ENCODE peak calls at places on chromosomes 2 and 18, in five cellular contexts. One of them, this sample, is unnamed.
A peak's percentile ranks its signal among the peaks of the same experiment; 100 is the strongest.

GRCh38 chr2:206250041-206250897 is 24.2 kb upstream of the ZDBF2 start:
- DNase-seq in right lobe of liver: no peak
- DNase-seq in K562: no peak
- DNase-seq in HepG2: no peak
- DNase-seq in tibial nerve: no peak
- DNase-seq in this sample: peak; percentile 34

GRCh38 chr2:13109516-13109915 is 392.8 kb downstream of the TRIB2 start:
- DNase-seq in right lobe of liver: no peak
- DNase-seq in K562: no peak
- DNase-seq in HepG2: no peak
- DNase-seq in tibial nerve: no peak
- DNase-seq in this sample: no peak

GRCh38 chr2:24831736-24832421 is 38.7 kb downstream of the CENPO start:
- DNase-seq in right lobe of liver: no peak
- DNase-seq in HepG2: no peak
- DNase-seq in K562: no peak
- DNase-seq in tibial nerve: no peak
- DNase-seq in this sample: peak; percentile 74

GRCh38 chr18:43277164-43277600 is at the start of gene SYT4:
- DNase-seq in HepG2: peak; percentile 8
- DNase-seq in tibial nerve: peak; percentile 24
- DNase-seq in K562: no peak
- DNase-seq in right lobe of liver: peak; percentile 59
- DNase-seq in this sample: peak; percentile 62

GRCh38 chr2:113240915-113241911 is 37.5 kb downstream of the PAX8 start:
- DNase-seq in HepG2: peak; percentile 90
- DNase-seq in right lobe of liver: no peak
- DNase-seq in tibial nerve: peak; percentile 77
- DNase-seq in K562: peak; percentile 43
- DNase-seq in this sample: peak; percentile 31

GRCh38 chr2:43458002-43458628 is 137.7 kb downstream of the THADA start:
- DNase-seq in tibial nerve: no peak
- DNase-seq in K562: no peak
- DNase-seq in HepG2: no peak
- DNase-seq in right lobe of liver: no peak
- DNase-seq in this sample: no peak

GRCh38 chr2:98835831-98836385 is 100.1 kb downstream of the CRACDL start:
- DNase-seq in right lobe of liver: no peak
- DNase-seq in K562: no peak
- DNase-seq in HepG2: no peak
- DNase-seq in tibial nerve: no peak
- DNase-seq in this sample: no peak

GRCh38 chr2:50077190-50077589 is 922.9 kb upstream of the FSHR start:
- DNase-seq in tibial nerve: no peak
- DNase-seq in HepG2: no peak
- DNase-seq in K562: no peak
- DNase-seq in right lobe of liver: no peak
- DNase-seq in this sample: no peak

GRCh38 chr18:8998481-8999217 is 103.8 kb upstream of the NDUFV2 start:
- DNase-seq in right lobe of liver: no peak
- DNase-seq in HepG2: no peak
- DNase-seq in tibial nerve: no peak
- DNase-seq in K562: peak; percentile 39
- DNase-seq in this sample: no peak

GRCh38 chr2:231503777-231504176 is 26.5 kb downstream of the NMUR1 start:
- DNase-seq in tibial nerve: no peak
- DNase-seq in K562: no peak
- DNase-seq in HepG2: no peak
- DNase-seq in right lobe of liver: no peak
- DNase-seq in this sample: no peak

GRCh38 chr2:168053676-168054075 is 193.7 kb downstream of the STK39 start:
- DNase-seq in tibial nerve: no peak
- DNase-seq in K562: no peak
- DNase-seq in right lobe of liver: no peak
- DNase-seq in HepG2: no peak
- DNase-seq in this sample: no peak

GRCh38 chr2:60907329-60907728 is 26.0 kb downstream of the REL start:
- DNase-seq in HepG2: no peak
- DNase-seq in right lobe of liver: no peak
- DNase-seq in K562: no peak
- DNase-seq in tibial nerve: no peak
- DNase-seq in this sample: no peak
- H3K4me1 ChIP-seq in HepG2: no peaks in the 10 kb centered on the region
- H3K4me1 ChIP-seq in right lobe of liver: no peaks in the 10 kb centered on the region
- H3K4me1 ChIP-seq in K562: no peaks in the 10 kb centered on the region
- H3K4me1 ChIP-seq in tibial nerve: no peaks in the 10 kb centered on the region
- H3K4me1 ChIP-seq in this sample: no peaks in the 10 kb centered on the region

GRCh38 chr2:26273501-26273900 is 28.8 kb downstream of the HADHB start:
- DNase-seq in tibial nerve: no peak
- DNase-seq in right lobe of liver: no peak
- DNase-seq in K562: no peak
- DNase-seq in HepG2: peak; percentile 16
- DNase-seq in this sample: no peak
- H3K4me3 ChIP-seq in tibial nerve: no peak overlapping the region
- H3K4me3 ChIP-seq in right lobe of liver: no peak overlapping the region
- H3K4me3 ChIP-seq in K562: no peak overlapping the region
- H3K4me3 ChIP-seq in HepG2: no peak overlapping the region
- H3K4me3 ChIP-seq in this sample: no peak overlapping the region

GRCh38 chr2:62568074-62568473 is 62.1 kb upstream of the TMEM17 start:
- DNase-seq in HepG2: no peak
- DNase-seq in tibial nerve: no peak
- DNase-seq in K562: no peak
- DNase-seq in right lobe of liver: no peak
- DNase-seq in this sample: no peak
- H3K27ac ChIP-seq in HepG2: peak overlapping the region; percentile 97
- H3K27ac ChIP-seq in tibial nerve: peak overlapping the region; percentile 19
- H3K27ac ChIP-seq in K562: no peak overlapping the region
- H3K27ac ChIP-seq in right lobe of liver: peak overlapping the region; percentile 49
- H3K27ac ChIP-seq in this sample: peak overlapping the region; percentile 88

GRCh38 chr18:3604626-3605408 is 154.8 kb downstream of the TGIF1 start:
- DNase-seq in tibial nerve: no peak
- DNase-seq in HepG2: peak; percentile 93
- DNase-seq in right lobe of liver: no peak
- DNase-seq in K562: peak; percentile 38
- DNase-seq in this sample: peak; percentile 44
- H3K4me1 ChIP-seq in tibial nerve: peaks cover 43% of the 10 kb centered on the region
- H3K4me1 ChIP-seq in HepG2: peaks cover 74% of the 10 kb centered on the region
- H3K4me1 ChIP-seq in right lobe of liver: peaks cover 25% of the 10 kb centered on the region
- H3K4me1 ChIP-seq in K562: peaks cover 50% of the 10 kb centered on the region
- H3K4me1 ChIP-seq in this sample: peaks cover 40% of the 10 kb centered on the region

GRCh38 chr2:85804026-85804425 is 50.2 kb downstream of the ATOH8 start:
- DNase-seq in HepG2: no peak
- DNase-seq in right lobe of liver: peak; percentile 36
- DNase-seq in K562: no peak
- DNase-seq in tibial nerve: no peak
- DNase-seq in this sample: no peak

GRCh38 chr2:85802337-85803103 is 48.7 kb downstream of the ATOH8 start:
- DNase-seq in K562: no peak
- DNase-seq in right lobe of liver: peak; percentile 24
- DNase-seq in HepG2: no peak
- DNase-seq in tibial nerve: no peak
- DNase-seq in this sample: no peak

GRCh38 chr2:85804583-85804982 is 50.8 kb downstream of the ATOH8 start:
- DNase-seq in tibial nerve: no peak
- DNase-seq in right lobe of liver: peak; percentile 35
- DNase-seq in K562: peak; percentile 65
- DNase-seq in HepG2: no peak
- DNase-seq in this sample: no peak

GRCh38 chr2:85807756-85808155 is 54.0 kb downstream of the ATOH8 start:
- DNase-seq in HepG2: no peak
- DNase-seq in tibial nerve: no peak
- DNase-seq in right lobe of liver: peak; percentile 41
- DNase-seq in K562: no peak
- DNase-seq in this sample: no peak

DNA sequence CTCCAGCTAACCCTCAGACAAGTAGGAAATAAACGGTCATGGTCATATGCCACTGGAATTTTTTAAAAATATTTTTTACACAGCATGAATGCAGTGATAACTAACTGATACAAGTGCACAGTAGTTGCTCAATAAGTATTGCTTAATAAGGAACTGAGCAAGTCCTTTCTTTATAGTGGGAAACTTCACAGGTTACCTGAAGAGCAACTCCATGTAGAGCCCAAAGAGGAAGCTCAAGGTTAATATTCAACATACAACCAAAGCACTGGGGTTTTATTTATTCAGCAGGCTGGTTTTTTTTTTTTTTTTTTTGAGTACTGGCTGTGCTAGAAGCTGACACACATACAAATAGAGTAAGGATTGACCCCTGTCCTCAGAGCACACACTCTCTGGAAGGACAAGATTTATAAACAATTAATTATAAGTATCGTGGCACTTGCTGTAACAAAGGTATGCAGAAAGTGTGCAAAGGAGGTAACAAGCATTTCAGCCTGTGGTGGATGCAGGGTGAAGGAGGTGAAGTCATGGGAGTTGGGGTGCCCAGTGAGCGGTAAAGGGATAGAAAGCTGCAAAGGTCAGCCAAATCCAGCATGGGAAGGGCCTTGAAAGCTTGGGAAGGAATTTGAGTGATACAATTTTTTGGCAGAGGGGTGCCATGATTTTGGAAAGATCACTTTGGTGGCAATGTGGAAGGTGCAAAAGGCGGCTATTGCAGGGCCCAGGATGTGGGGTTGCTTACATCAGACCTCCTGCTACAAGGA is 52.7 kb downstream of the ATOH8 start:
- DNase-seq in right lobe of liver: peak; percentile 79
- DNase-seq in K562: no peak
- DNase-seq in tibial nerve: no peak
- DNase-seq in HepG2: peak; percentile 87
- DNase-seq in this sample: no peak
- H3K4me3 ChIP-seq in right lobe of liver: no peak overlapping the region
- H3K4me3 ChIP-seq in K562: no peak overlapping the region
- H3K4me3 ChIP-seq in tibial nerve: no peak overlapping the region
- H3K4me3 ChIP-seq in HepG2: no peak overlapping the region
- H3K4me3 ChIP-seq in this sample: no peak overlapping the region

GRCh38 chr2:215904101-215904500 is 109.2 kb downstream of the MREG start:
- DNase-seq in HepG2: no peak
- DNase-seq in right lobe of liver: no peak
- DNase-seq in K562: no peak
- DNase-seq in tibial nerve: no peak
- DNase-seq in this sample: no peak
- H3K27ac ChIP-seq in HepG2: no peak overlapping the region
- H3K27ac ChIP-seq in right lobe of liver: no peak overlapping the region
- H3K27ac ChIP-seq in K562: no peak overlapping the region
- H3K27ac ChIP-seq in tibial nerve: no peak overlapping the region
- H3K27ac ChIP-seq in this sample: no peak overlapping the region

GRCh38 chr2:134141598-134142340 is 112.1 kb upstream of the MGAT5 start:
- DNase-seq in K562: no peak
- DNase-seq in right lobe of liver: no peak
- DNase-seq in HepG2: no peak
- DNase-seq in tibial nerve: no peak
- DNase-seq in this sample: no peak

GRCh38 chr2:134142903-134143302 is 111.0 kb upstream of the MGAT5 start:
- DNase-seq in tibial nerve: no peak
- DNase-seq in HepG2: no peak
- DNase-seq in K562: no peak
- DNase-seq in right lobe of liver: no peak
- DNase-seq in this sample: no peak

GRCh38 chr2:134143568-134143967 is 110.3 kb upstream of the MGAT5 start:
- DNase-seq in HepG2: no peak
- DNase-seq in K562: no peak
- DNase-seq in tibial nerve: no peak
- DNase-seq in right lobe of liver: no peak
- DNase-seq in this sample: no peak

GRCh38 chr2:134144081-134144596 is 109.7 kb upstream of the MGAT5 start:
- DNase-seq in tibial nerve: no peak
- DNase-seq in HepG2: no peak
- DNase-seq in K562: no peak
- DNase-seq in right lobe of liver: no peak
- DNase-seq in this sample: no peak

DNA sequence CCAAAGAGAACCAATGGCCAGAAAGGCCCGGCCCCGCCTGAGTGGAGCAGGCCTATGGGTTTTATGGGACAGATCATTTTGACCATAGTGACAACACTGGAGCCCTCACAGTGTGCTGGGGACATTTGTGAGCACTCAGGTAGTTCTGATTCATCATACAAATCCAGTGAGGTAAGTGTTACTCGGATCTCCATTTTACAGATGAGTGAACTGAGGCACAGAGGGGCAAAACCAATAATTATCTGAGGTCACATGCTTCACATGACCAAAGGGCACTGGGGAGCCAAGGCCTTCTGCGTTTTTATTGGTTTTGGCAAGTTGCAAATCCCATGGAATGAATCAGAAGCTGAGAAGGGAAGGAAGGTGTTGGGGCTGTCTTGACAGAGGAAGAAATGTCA is 111.5 kb upstream of the MGAT5 start:
- DNase-seq in tibial nerve: no peak
- DNase-seq in right lobe of liver: no peak
- DNase-seq in HepG2: no peak
- DNase-seq in K562: no peak
- DNase-seq in this sample: no peak
- H3K4me1 ChIP-seq in tibial nerve: peaks cover 71% of the 10 kb centered on the region
- H3K4me1 ChIP-seq in right lobe of liver: peaks cover 6% of the 10 kb centered on the region
- H3K4me1 ChIP-seq in HepG2: no peaks in the 10 kb centered on the region
- H3K4me1 ChIP-seq in K562: no peaks in the 10 kb centered on the region
- H3K4me1 ChIP-seq in this sample: peaks cover 79% of the 10 kb centered on the region

This sample was measured in body of pancreas.